ENCODE peak calls at places on chromosomes 12 and 14, in six cellular contexts. B is anterior cingulate cortex; F is activated CD4-positive, CD25-positive, alpha-beta regulatory T cell treated with anti-CD3 and anti-CD28 coated beads, Interleukin-2, amount 50 U/mL, for 72 hours; A is GM23248; H is neural progenitor cell; E is effector memory CD4-positive, alpha-beta T cell. J is an unnamed sample.

GRCh38 chr14:95998656-95999055 is 40.5 kb upstream of the C14orf132 start:
- DNase-seq in B (no peak), F (no peak), A (peak; percentile 73), H (no peak), E (no peak), J (no peak)

GRCh38 chr14:69133206-69134125 is 19.5 kb downstream of the DCAF5 start:
- DNase-seq in B (no peak), F (no peak), A (peak; percentile 87), H (no peak), E (no peak), J (no peak)

GRCh38 chr14:70441641-70442040 is 10.3 kb upstream of the ADAM21 start:
- DNase-seq in B (no peak), F (no peak), A (no peak), H (no peak), E (no peak), J (no peak)

GRCh38 chr14:102819790-102820330 is 42.6 kb downstream of the TRAF3 start:
- DNase-seq in B (no peak), F (no peak), A (peak; percentile 29), H (no peak), E (no peak), J (no peak)

GRCh38 chr12:129081755-129082250 is 228.5 kb downstream of the GLT1D1 start:
- DNase-seq in B (no peak), F (no peak), A (no peak), H (no peak), E (no peak), J (no peak)

GRCh38 chr14:61489002-61489401 is 167.6 kb downstream of the PRKCH start:
- DNase-seq in B (no peak), F (no peak), A (no peak), H (no peak), E (no peak), J (no peak)

GRCh38 chr12:102216086-102216691 is 18.6 kb upstream of the PMCH start:
- DNase-seq in B (no peak), F (no peak), A (peak; percentile 59), H (no peak), E (no peak), J (no peak)

GRCh38 chr14:39884091-39884490 is 451.9 kb upstream of the FBXO33 start:
- DNase-seq in B (no peak), F (no peak), A (no peak), H (no peak), E (no peak), J (no peak)

GRCh38 chr12:52059582-52060497 is 8.6 kb downstream of the NR4A1 start:
- DNase-seq in B (no peak), F (no peak), A (peak; percentile 47), H (no peak), E (no peak), J (no peak)

GRCh38 chr12:67671892-67672291 is 23.3 kb downstream of the DYRK2 start:
- DNase-seq in B (no peak), F (no peak), A (no peak), H (no peak), E (no peak), J (no peak)

GRCh38 chr14:29144598-29144997 is 378.0 kb downstream of the FOXG1 start:
- DNase-seq in B (no peak), F (no peak), A (peak; percentile 97), H (no peak), E (no peak), J (no peak)

GRCh38 chr12:53561590-53561953 is 54.3 kb upstream of the NPFF start:
- DNase-seq in B (no peak), F (no peak), A (peak; percentile 94), H (no peak), E (no peak), J (no peak)

GRCh38 chr12:102816816-102817434 is 100.1 kb downstream of the PAH start:
- DNase-seq in B (no peak), F (no peak), A (peak; percentile 74), H (peak; percentile 56), E (no peak), J (no peak)

GRCh38 chr12:34345801-34346200 is 323.5 kb downstream of the ALG10 start:
- DNase-seq in B (no peak), F (no peak), A (no peak), H (no peak), E (no peak), J (no peak)

GRCh38 chr14:69059658-69060648 is 80.9 kb upstream of the ACTN1 start:
- DNase-seq in B (no peak), F (no peak), A (peak; percentile 99), H (no peak), E (no peak), J (no peak)

GRCh38 chr12:49161092-49161795 is 27.6 kb downstream of the TUBA1A start:
- DNase-seq in B (no peak), F (no peak), A (no peak), H (no peak), E (no peak), J (no peak)

GRCh38 chr14:64501326-64502171 is 2.1 kb downstream of the ZBTB25 start:
- DNase-seq in B (no peak), F (no peak), A (peak; percentile 79), H (no peak), E (no peak), J (no peak)

GRCh38 chr12:10363665-10363921 is 26.2 kb downstream of the KLRK1 start:
- DNase-seq in B (no peak), F (no peak), A (no peak), H (no peak), E (no peak), J (no peak)

GRCh38 chr14:36604757-36605505 is 22.5 kb upstream of the NKX2-8 start:
- DNase-seq in B (no peak), F (no peak), A (peak; percentile 76), H (peak; percentile 83), E (no peak), J (no peak)

GRCh38 chr12:120928864-120929652 is 24.9 kb upstream of the SPPL3 start:
- DNase-seq in B (no peak), F (no peak), A (no peak), H (peak; percentile 46), E (no peak), J (no peak)

GRCh38 chr12:107429006-107429698 is 256.4 kb upstream of the PWP1 start:
- DNase-seq in B (no peak), F (no peak), A (no peak), H (no peak), E (no peak), J (no peak)

GRCh38 chr12:124480469-124481256 is 86.7 kb downstream of the NCOR2 start:
- DNase-seq in B (no peak), F (peak; percentile 61), A (peak; percentile 35), H (no peak), E (no peak), J (no peak)

GRCh38 chr14:63465347-63465746 is 77.8 kb downstream of the PPP2R5E start:
- DNase-seq in B (no peak), F (no peak), A (peak; percentile 13), H (no peak), E (no peak), J (no peak)

GRCh38 chr12:110741371-110741770 is 1.3 kb downstream of the PPP1CC start:
- DNase-seq in B (no peak), F (no peak), A (peak; percentile 46), H (no peak), E (no peak), J (no peak)

GRCh38 chr12:46071769-46072624 is 81.6 kb upstream of the SCAF11 start:
- DNase-seq in B (no peak), F (peak; percentile 54), A (peak; percentile 84), H (peak; percentile 67), E (peak; percentile 27), J (peak; percentile 45)

GRCh38 chr14:22412936-22413411 is 176.1 kb downstream of the DAD1 start:
- DNase-seq in B (no peak), F (no peak), A (peak; percentile 37), H (peak; percentile 70), E (no peak), J (no peak)

GRCh38 chr12:84128117-84128991 is 784.2 kb downstream of the SLC6A15 start:
- DNase-seq in B (no peak), F (no peak), A (no peak), H (no peak), E (no peak), J (no peak)

GRCh38 chr12:117188961-117189724 is 1.1 kb downstream of the FBXO21 start:
- DNase-seq in B (peak; percentile 12), F (no peak), A (peak; percentile 83), H (peak; percentile 48), E (no peak), J (no peak)

GRCh38 chr14:58697266-58697926 is 59.6 kb downstream of the DACT1 start:
- DNase-seq in B (no peak), F (no peak), A (no peak), H (no peak), E (no peak), J (no peak)